ENCODE peak calls at places on chromosome 11, in seven cellular contexts. N is neural crest cell, I is fibroblast of lung, L is heart left ventricle, E is body of pancreas, F is HFFc6, U is esophagus squamous epithelium. Z is an unnamed sample.

GRCh38 chr11:13327421-13327820 is 49.8 kb downstream of the BMAL1 start:
- DNase-seq in N (no peak), L (no peak), F (no peak), U (no peak), I (no peak), E (no peak), Z (no peak)

GRCh38 chr11:3203221-3204043 is 15.2 kb downstream of the MRGPRG start:
- DNase-seq in I (peak), E (peak), U (no peak), L (no peak), N (no peak), F (no peak), Z (peak)

GRCh38 chr11:69014084-69014935 is 1.3 kb upstream of the MRGPRF start:
- DNase-seq in F (no peak), N (no peak), U (no peak), L (peak), E (no peak), I (peak), Z (no peak)

GRCh38 chr11:61967924-61968757 is 707 bp upstream of the FTH1 start:
- DNase-seq in U (no peak), E (no peak), I (no peak), N (peak), L (peak), F (no peak), Z (no peak)

GRCh38 chr11:93686812-93687211 is 25.3 kb downstream of the CEP295 start:
- DNase-seq in L (no peak), F (no peak), U (no peak), E (no peak), I (peak), N (no peak), Z (no peak)

GRCh38 chr11:118078972-118079411 is 2.1 kb downstream of the TMPRSS4 start:
- DNase-seq in L (no peak), I (no peak), F (no peak), E (no peak), U (no peak), N (no peak), Z (no peak)

GRCh38 chr11:113805640-113806039 is 26.0 kb downstream of the CLDN25 start:
- DNase-seq in N (no peak), L (no peak), E (no peak), I (no peak), F (no peak), U (no peak), Z (no peak)

GRCh38 chr11:108886608-108887007 is 221.7 kb downstream of the DDX10 start:
- DNase-seq in F (peak), U (no peak), I (peak), L (no peak), E (no peak), N (no peak), Z (no peak)

GRCh38 chr11:103662880-103663279 is 373.6 kb upstream of the DDI1 start:
- DNase-seq in F (no peak), N (no peak), E (no peak), I (no peak), U (no peak), L (no peak), Z (no peak)

GRCh38 chr11:4539603-4540219 is 5.3 kb upstream of the OR52M1 start:
- DNase-seq in E (peak), U (no peak), N (peak), I (peak), F (peak), L (no peak), Z (no peak)

GRCh38 chr11:19970944-19971343 is 189.3 kb downstream of the DBX1 start:
- DNase-seq in N (no peak), L (no peak), U (no peak), F (no peak), I (no peak), E (no peak), Z (no peak)

GRCh38 chr11:70595452-70595851 is 197.1 kb downstream of the CTTN start:
- DNase-seq in L (peak), F (no peak), I (peak), E (no peak), N (no peak), U (no peak), Z (no peak)

GRCh38 chr11:35142481-35143207 is 3.7 kb downstream of the CD44 start:
- DNase-seq in F (peak), E (peak), U (no peak), N (no peak), L (no peak), I (peak), Z (no peak)

GRCh38 chr11:86183694-86184093 is 60.9 kb upstream of the EED start:
- DNase-seq in U (no peak), I (peak), N (no peak), F (peak), L (no peak), E (no peak), Z (peak)

GRCh38 chr11:61814242-61814957 is 2.4 kb downstream of the FADS1 start:
- DNase-seq in N (no peak), E (peak), I (peak), L (no peak), U (no peak), F (no peak), Z (no peak)

GRCh38 chr11:8149726-8150125 is 19.1 kb downstream of the RIC3 start:
- DNase-seq in L (no peak), E (no peak), F (no peak), N (no peak), U (no peak), I (no peak), Z (no peak)

GRCh38 chr11:74849525-74850391 is 99.1 kb downstream of the XRRA1 start:
- DNase-seq in L (no peak), I (peak), E (no peak), N (no peak), F (peak), U (no peak), Z (no peak)

GRCh38 chr11:43632171-43632570 is 48.4 kb upstream of the HSD17B12 start:
- DNase-seq in F (peak), E (no peak), U (no peak), N (no peak), L (no peak), I (peak), Z (no peak)

GRCh38 chr11:81278986-81279385 is 1454.7 kb downstream of the FAM181B start:
- DNase-seq in U (no peak), L (no peak), I (no peak), N (no peak), E (no peak), F (no peak), Z (no peak)

GRCh38 chr11:72306186-72306585 is 62.2 kb upstream of the PHOX2A start:
- DNase-seq in E (no peak), N (no peak), U (no peak), I (peak), F (no peak), L (no peak), Z (no peak)

GRCh38 chr11:107825875-107826274 is 32.7 kb downstream of the SLC35F2 start:
- DNase-seq in L (no peak), U (no peak), I (no peak), F (no peak), N (no peak), E (no peak), Z (no peak)

GRCh38 chr11:99683933-99684332 is 663.2 kb downstream of the CNTN5 start:
- DNase-seq in N (no peak), U (no peak), I (no peak), L (no peak), E (no peak), F (no peak), Z (no peak)

GRCh38 chr11:65583589-65583988 is 7.7 kb downstream of the EHBP1L1 start:
- DNase-seq in I (no peak), U (no peak), E (no peak), N (no peak), F (no peak), L (no peak), Z (no peak)

GRCh38 chr11:74220376-74220775 is 49.3 kb downstream of the PPME1 start:
- DNase-seq in N (no peak), F (no peak), E (no peak), U (no peak), L (no peak), I (peak), Z (no peak)

GRCh38 chr11:35359321-35360058 is 59.9 kb downstream of the SLC1A2 start:
- DNase-seq in L (no peak), N (no peak), E (peak), F (no peak), I (no peak), U (no peak), Z (no peak)

GRCh38 chr11:63020671-63021255 is 5.1 kb upstream of the SLC22A8 start:
- DNase-seq in I (no peak), L (no peak), N (peak), U (no peak), F (no peak), E (no peak), Z (no peak)

GRCh38 chr11:70364745-70365535 is 33.4 kb upstream of the CTTN start:
- DNase-seq in E (no peak), I (no peak), N (no peak), U (no peak), F (no peak), L (no peak), Z (no peak)

GRCh38 chr11:5690736-5691135 is 1.1 kb downstream of the TRIM22 start:
- DNase-seq in E (no peak), N (no peak), I (peak), U (no peak), F (no peak), L (peak), Z (no peak)

GRCh38 chr11:61173456-61173855 is 12.2 kb upstream of the VPS37C start:
- DNase-seq in F (peak), E (peak), L (no peak), N (no peak), I (no peak), U (no peak), Z (no peak)

GRCh38 chr11:11499300-11499699 is 122.5 kb downstream of the GALNT18 start:
- DNase-seq in L (no peak), N (no peak), I (no peak), F (no peak), U (no peak), E (no peak), Z (no peak)

GRCh38 chr11:112537846-112538330 is 277.2 kb upstream of the PLET1 start:
- DNase-seq in I (no peak), N (no peak), U (no peak), E (no peak), F (no peak), L (no peak), Z (no peak)

GRCh38 chr11:126115820-126116319 is 53.2 kb upstream of the CDON start:
- DNase-seq in N (no peak), F (peak), I (peak), L (no peak), U (no peak), E (peak), Z (no peak)

GRCh38 chr11:35875063-35875462 is 68.8 kb upstream of the LDLRAD3 start:
- DNase-seq in L (no peak), E (no peak), N (no peak), U (no peak), F (no peak), I (no peak), Z (no peak)

GRCh38 chr11:96393753-96394348 is 4.0 kb downstream of the JRKL start:
- DNase-seq in E (no peak), N (no peak), U (no peak), I (peak), F (peak), L (no peak), Z (no peak)

DNA sequence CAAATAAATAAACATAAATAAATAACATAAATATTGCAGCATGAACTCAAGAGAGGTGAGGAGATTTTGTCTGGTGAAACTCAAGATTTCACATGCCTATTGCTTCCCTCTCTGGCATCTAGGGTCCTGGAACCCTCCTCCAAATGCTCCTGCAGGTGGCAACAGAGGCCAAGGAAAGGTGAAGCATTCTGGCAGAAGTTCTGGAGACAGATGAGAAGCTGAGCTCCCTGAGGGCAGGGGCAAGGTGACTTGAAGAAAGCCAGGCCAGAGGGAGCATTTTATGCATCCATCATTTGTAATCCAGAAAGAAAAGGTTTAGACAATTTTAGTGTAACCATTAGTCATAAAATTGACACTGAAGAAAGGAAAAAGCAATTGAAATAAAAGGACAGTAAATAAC is 64.9 kb downstream of the ENDOD1 start:
- DNase-seq in N (peak), E (peak), L (no peak), I (peak), U (no peak), F (no peak), Z (no peak)
- TF ChIP-seq CTCF in N (peak), E (no peak), L (peak), I (peak), U (peak), F (peak), Z (peak)

GRCh38 chr11:101870510-101870909 is 44.3 kb upstream of the CEP126 start:
- DNase-seq in I (peak), F (peak), U (no peak), N (no peak), E (no peak), L (no peak), Z (no peak)
- TF ChIP-seq CTCF in I (no peak), F (peak), U (no peak), N (no peak), E (no peak), L (no peak), Z (no peak)

GRCh38 chr11:120257346-120257745 is 17.4 kb downstream of the POU2F3 start:
- DNase-seq in E (no peak), U (no peak), N (no peak), I (no peak), L (no peak), F (no peak), Z (no peak)

GRCh38 chr11:120256178-120256577 is 16.2 kb downstream of the POU2F3 start:
- DNase-seq in N (no peak), L (no peak), I (no peak), E (no peak), F (no peak), U (no peak), Z (no peak)

GRCh38 chr11:120255519-120255866 is 15.6 kb downstream of the POU2F3 start:
- DNase-seq in E (no peak), F (no peak), U (no peak), N (no peak), I (no peak), L (no peak), Z (no peak)

GRCh38 chr11:120254788-120255518 is 15.0 kb downstream of the POU2F3 start:
- DNase-seq in E (no peak), I (no peak), L (no peak), N (no peak), U (no peak), F (no peak), Z (no peak)

DNA sequence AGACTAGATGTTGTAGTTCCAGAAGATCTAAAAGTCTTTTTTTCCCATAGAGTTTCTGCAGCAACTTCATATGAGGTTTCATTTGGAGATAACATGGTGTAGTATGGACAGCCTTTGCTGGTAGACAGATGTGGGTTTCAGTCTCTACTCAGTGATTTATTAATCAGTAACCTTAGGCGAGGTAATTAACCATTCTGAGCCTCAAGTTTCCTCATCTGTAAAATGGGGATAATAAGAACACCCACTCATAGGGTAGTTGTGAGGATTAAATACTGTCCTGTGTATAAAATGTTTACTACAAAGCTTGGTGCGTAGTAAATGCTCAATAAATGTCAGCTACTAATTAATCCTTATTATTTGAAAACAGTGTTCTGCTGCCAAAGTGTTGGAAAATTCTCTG is 16.8 kb downstream of the POU2F3 start:
- DNase-seq in U (no peak), I (no peak), E (no peak), L (no peak), N (no peak), F (no peak), Z (no peak)
- TF ChIP-seq CTCF in U (no peak), I (no peak), E (no peak), L (no peak), N (no peak), F (no peak), Z (no peak)

DNA sequence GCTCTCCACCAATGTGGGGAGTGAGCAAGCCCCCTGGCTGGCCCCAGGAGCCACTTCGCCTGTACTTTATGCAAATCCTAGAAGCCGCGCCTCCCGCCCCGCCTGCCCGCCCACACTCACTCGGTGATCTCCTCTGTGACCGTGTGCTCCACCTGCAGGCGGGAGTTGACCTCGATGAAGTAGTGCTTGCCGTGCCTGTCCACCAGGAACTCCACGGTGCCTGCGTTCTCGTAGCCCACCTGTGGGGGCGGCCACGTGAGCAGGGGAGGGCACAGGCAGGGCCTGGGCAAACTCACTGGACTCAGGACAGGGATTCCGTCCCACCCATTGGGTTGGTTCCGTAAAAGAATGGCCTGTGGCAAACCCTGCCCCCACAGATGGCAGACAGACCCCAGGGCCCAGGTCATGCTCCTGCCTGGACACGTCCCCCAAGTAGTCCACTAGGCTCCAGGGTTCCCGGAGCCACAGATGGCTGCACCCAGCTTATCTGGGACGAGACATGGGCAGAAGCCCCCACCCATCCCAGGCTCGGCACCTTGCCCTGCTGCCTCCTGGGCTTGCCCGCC is 11.9 kb downstream of the LRFN4 start:
- DNase-seq in E (peak), N (no peak), I (peak), F (no peak), U (peak), L (no peak), Z (no peak)
- TF ChIP-seq CTCF in E (peak), N (peak), I (no peak), F (peak), U (peak), L (no peak), Z (peak)

DNA sequence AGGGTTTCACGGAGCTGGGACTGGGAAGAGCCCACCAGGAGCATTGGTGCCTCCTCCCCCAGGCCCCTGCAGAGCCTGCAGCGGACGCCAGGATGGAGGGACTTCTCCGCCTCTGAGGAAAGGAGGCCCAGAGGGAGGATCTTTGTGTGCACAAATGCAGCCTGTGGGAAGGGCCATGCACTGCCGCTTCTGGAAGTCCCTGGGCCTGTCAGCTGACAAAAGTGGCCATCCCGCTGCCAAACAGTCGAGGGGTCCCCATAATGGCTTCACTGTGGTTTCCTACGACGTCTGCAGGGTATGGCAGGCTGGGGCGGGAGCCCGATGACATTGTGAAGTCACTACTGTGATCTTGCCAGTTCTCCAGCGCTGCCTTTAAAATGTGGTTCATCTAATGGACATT is 73.8 kb downstream of the TP53I11 start:
- DNase-seq in E (no peak), L (no peak), I (no peak), U (no peak), N (no peak), F (no peak), Z (no peak)
- TF ChIP-seq CTCF in E (no peak), L (no peak), I (no peak), U (no peak), N (no peak), F (no peak), Z (no peak)

Z was measured in CD14-positive monocyte.